ENCODE peak calls at places on chromosomes 2 and 18, in seven cellular contexts. B is GM12878, D is K562, Q is IMR-90, J is HCT116, R is HepG2, I is H1. O is an unnamed sample.

GRCh38 chr18:58400337-58400885 is 228.5 kb downstream of the ALPK2 start:
- DNase-seq in B (no peak), D (no peak), Q (no peak), J (no peak), R (no peak), I (no peak), O (no peak)

GRCh38 chr2:65300134-65300771 is 72.6 kb downstream of the ACTR2 start:
- DNase-seq in B (no peak), D (no peak), Q (peak), J (no peak), R (no peak), I (no peak), O (no peak)

GRCh38 chr2:521853-522530 is 155.2 kb downstream of the TMEM18 start:
- DNase-seq in B (no peak), D (no peak), Q (no peak), J (no peak), R (no peak), I (no peak), O (no peak)

GRCh38 chr2:168188011-168188410 is 59.4 kb downstream of the STK39 start:
- DNase-seq in B (no peak), D (no peak), Q (no peak), J (no peak), R (no peak), I (no peak), O (no peak)

GRCh38 chr2:181253438-181253837 is 203.7 kb upstream of the ITGA4 start:
- DNase-seq in B (no peak), D (no peak), Q (no peak), J (no peak), R (no peak), I (no peak), O (no peak)

GRCh38 chr18:7987284-7987976 is 420.3 kb downstream of the PTPRM start:
- DNase-seq in B (no peak), D (no peak), Q (peak), J (no peak), R (no peak), I (no peak), O (peak)

GRCh38 chr2:222982010-222982908 is 69.7 kb upstream of the KCNE4 start:
- DNase-seq in B (no peak), D (peak), Q (peak), J (peak), R (peak), I (no peak), O (peak)

GRCh38 chr2:191486584-191487320 is 191.2 kb upstream of the NABP1 start:
- DNase-seq in B (no peak), D (no peak), Q (peak), J (peak), R (no peak), I (no peak), O (no peak)

GRCh38 chr2:190802810-190803209 is 77.8 kb upstream of the GLS start:
- DNase-seq in B (no peak), D (no peak), Q (no peak), J (no peak), R (no peak), I (no peak), O (no peak)

GRCh38 chr2:210663574-210663973 is 107.2 kb downstream of the CPS1 start:
- DNase-seq in B (no peak), D (peak), Q (peak), J (no peak), R (peak), I (no peak), O (peak)

GRCh38 chr18:79884963-79885728 is 66.3 kb downstream of the SLC66A2 start:
- DNase-seq in B (no peak), D (no peak), Q (no peak), J (no peak), R (no peak), I (no peak), O (no peak)

GRCh38 chr2:186695081-186695756 is 1.4 kb downstream of the FAM171B start:
- DNase-seq in B (no peak), D (no peak), Q (peak), J (no peak), R (no peak), I (no peak), O (peak)

GRCh38 chr18:35077937-35078336 is 36.7 kb downstream of the MAPRE2 start:
- DNase-seq in B (no peak), D (no peak), Q (peak), J (no peak), R (no peak), I (no peak), O (peak)

GRCh38 chr2:133602538-133602937 is 34.3 kb upstream of the NCKAP5 start:
- DNase-seq in B (no peak), D (no peak), Q (no peak), J (no peak), R (no peak), I (no peak), O (no peak)

GRCh38 chr2:64548795-64549194 is 24.7 kb downstream of the AFTPH start:
- DNase-seq in B (no peak), D (no peak), Q (no peak), J (no peak), R (no peak), I (no peak), O (peak)

GRCh38 chr2:65053199-65053598 is 3.0 kb upstream of the CEP68 start:
- DNase-seq in B (peak), D (no peak), Q (no peak), J (no peak), R (no peak), I (no peak), O (no peak)

GRCh38 chr2:25491966-25492532 is 150.3 kb upstream of the DNMT3A start:
- DNase-seq in B (no peak), D (no peak), Q (peak), J (no peak), R (peak), I (no peak), O (peak)

GRCh38 chr2:184598313-184599053 is at the start of gene ZNF804A:
- DNase-seq in B (peak), D (peak), Q (peak), J (no peak), R (no peak), I (no peak), O (peak)

GRCh38 chr2:184599054-184599874 is 935 bp downstream of the ZNF804A start:
- DNase-seq in B (no peak), D (no peak), Q (peak), J (peak), R (no peak), I (no peak), O (peak)

GRCh38 chr2:184596819-184597411 is 1.4 kb upstream of the ZNF804A start:
- DNase-seq in B (no peak), D (no peak), Q (peak), J (peak), R (peak), I (no peak), O (peak)

GRCh38 chr2:184597996-184598312 is 375 bp upstream of the ZNF804A start:
- DNase-seq in B (no peak), D (no peak), Q (peak), J (no peak), R (no peak), I (no peak), O (no peak)

GRCh38 chr2:184597571-184597980 is 753 bp upstream of the ZNF804A start:
- DNase-seq in B (no peak), D (no peak), Q (peak), J (peak), R (no peak), I (peak), O (peak)
- H2AFZ ChIP-seq in B (peak), D (no peak), Q (peak), J (no peak), R (no peak), I (peak), O (peak)

GRCh38 chr2:27118525-27119329 is at the start of gene CGREF1:
- DNase-seq in B (no peak), D (no peak), Q (no peak), J (no peak), R (no peak), I (no peak), O (peak)

GRCh38 chr2:27123302-27124150 is at the start of gene ABHD1:
- DNase-seq in B (no peak), D (peak), Q (no peak), J (no peak), R (peak), I (no peak), O (peak)

GRCh38 chr2:27122791-27123190 is 824 bp upstream of the ABHD1 start:
- DNase-seq in B (no peak), D (no peak), Q (no peak), J (no peak), R (no peak), I (no peak), O (no peak)

GRCh38 chr2:27115485-27115884 is 3.4 kb downstream of the CGREF1 start:
- DNase-seq in B (no peak), D (no peak), Q (peak), J (no peak), R (no peak), I (no peak), O (no peak)

DNA sequence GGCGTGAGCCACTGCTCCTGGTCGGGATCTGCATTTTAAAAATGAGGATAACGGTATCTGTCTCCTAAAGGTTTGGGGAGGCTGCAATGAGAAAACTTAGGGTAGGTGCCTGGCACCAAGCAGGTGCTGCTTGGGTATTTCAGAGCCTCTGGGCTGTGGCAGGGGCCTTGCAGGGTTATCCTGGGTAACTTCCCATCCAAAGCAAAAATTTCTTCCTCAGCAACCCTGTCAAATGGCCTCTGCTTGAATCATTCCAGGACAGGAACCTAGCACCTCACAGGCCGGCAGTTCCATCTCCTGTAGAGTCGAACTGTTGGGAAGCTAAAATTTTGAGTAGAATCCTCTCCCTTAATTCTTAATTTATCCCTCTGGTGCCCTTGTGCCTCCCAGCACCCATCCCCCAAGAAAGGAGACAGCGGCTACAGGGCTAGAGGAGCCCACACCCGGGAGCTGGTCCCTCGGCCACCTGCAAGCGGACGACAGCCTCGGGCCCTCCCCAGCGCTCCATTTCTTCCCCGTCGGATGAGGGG is 868 bp downstream of the CGREF1 start:
- DNase-seq in B (no peak), D (no peak), Q (no peak), J (no peak), R (no peak), I (no peak), O (no peak)
- H3K9ac ChIP-seq in B (no peak), D (no peak), Q (no peak), J (peak), R (peak), I (no peak), O (no peak)

GRCh38 chr18:28176933-28177827 is at the start of gene CDH2:
- DNase-seq in B (no peak), D (no peak), Q (peak), J (no peak), R (peak), I (peak), O (peak)

GRCh38 chr18:28175930-28176673 is 828 bp downstream of the CDH2 start:
- DNase-seq in B (no peak), D (no peak), Q (peak), J (no peak), R (no peak), I (no peak), O (peak)

GRCh38 chr18:28178720-28179119 is 1.8 kb upstream of the CDH2 start:
- DNase-seq in B (no peak), D (no peak), Q (peak), J (no peak), R (no peak), I (no peak), O (peak)

GRCh38 chr18:28176674-28176932 is 327 bp downstream of the CDH2 start:
- DNase-seq in B (no peak), D (no peak), Q (no peak), J (no peak), R (no peak), I (no peak), O (no peak)

DNA sequence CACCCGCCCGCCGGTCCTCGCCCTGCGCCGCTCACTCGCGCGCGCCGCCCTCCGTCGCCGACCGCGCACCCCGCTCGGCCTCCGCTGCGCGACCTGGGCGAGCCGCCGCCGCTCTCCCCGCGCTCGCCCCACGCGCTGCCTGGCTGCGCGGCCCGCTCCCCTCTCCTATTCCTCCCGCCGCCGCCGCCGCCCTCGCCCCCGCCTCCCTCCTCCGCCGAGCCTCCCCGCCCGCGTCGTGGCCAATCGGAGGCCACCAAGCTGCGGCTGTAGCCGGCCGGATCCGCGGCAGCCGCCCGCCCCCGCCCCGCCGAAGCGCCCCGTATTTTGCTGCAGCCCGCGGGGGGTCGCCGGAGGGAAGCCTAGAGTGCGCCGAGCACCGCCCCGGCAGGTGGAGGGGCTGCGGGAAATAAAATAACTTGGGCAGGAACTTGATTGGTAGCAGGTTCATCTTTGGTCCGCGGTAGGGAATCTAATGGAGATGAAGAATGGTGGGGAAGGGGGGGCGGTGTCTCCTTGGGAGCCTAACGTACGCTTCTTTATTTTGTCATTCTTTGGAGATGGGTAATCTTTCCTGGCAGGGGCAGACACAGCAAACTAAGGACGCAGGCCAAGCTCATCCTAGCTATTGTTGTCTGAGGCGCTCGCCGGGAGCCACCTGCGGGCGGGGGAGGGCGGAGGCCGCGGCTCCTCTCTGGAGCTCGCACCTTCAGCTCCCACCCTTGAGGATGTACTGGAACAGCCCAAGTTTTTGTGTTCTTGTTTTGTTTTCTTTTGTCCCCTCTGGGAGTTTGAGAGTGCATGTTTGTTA is 1.1 kb upstream of the CDH2 start:
- DNase-seq in B (no peak), D (no peak), Q (peak), J (no peak), R (peak), I (no peak), O (peak)
- TF ChIP-seq POLR2A in B (no peak), D (no peak), Q (no peak), J (no peak), R (no peak), I (no peak), O (no peak)

GRCh38 chr2:12316464-12316863 is 400.3 kb upstream of the TRIB2 start:
- DNase-seq in B (no peak), D (no peak), Q (no peak), J (no peak), R (no peak), I (no peak), O (no peak)

GRCh38 chr2:12314119-12314735 is 402.5 kb upstream of the TRIB2 start:
- DNase-seq in B (no peak), D (no peak), Q (no peak), J (no peak), R (no peak), I (no peak), O (no peak)

GRCh38 chr2:12310399-12310798 is 406.3 kb upstream of the TRIB2 start:
- DNase-seq in B (no peak), D (no peak), Q (no peak), J (no peak), R (no peak), I (no peak), O (no peak)

GRCh38 chr2:12315224-12315623 is 401.5 kb upstream of the TRIB2 start:
- DNase-seq in B (no peak), D (peak), Q (no peak), J (no peak), R (no peak), I (no peak), O (no peak)

DNA sequence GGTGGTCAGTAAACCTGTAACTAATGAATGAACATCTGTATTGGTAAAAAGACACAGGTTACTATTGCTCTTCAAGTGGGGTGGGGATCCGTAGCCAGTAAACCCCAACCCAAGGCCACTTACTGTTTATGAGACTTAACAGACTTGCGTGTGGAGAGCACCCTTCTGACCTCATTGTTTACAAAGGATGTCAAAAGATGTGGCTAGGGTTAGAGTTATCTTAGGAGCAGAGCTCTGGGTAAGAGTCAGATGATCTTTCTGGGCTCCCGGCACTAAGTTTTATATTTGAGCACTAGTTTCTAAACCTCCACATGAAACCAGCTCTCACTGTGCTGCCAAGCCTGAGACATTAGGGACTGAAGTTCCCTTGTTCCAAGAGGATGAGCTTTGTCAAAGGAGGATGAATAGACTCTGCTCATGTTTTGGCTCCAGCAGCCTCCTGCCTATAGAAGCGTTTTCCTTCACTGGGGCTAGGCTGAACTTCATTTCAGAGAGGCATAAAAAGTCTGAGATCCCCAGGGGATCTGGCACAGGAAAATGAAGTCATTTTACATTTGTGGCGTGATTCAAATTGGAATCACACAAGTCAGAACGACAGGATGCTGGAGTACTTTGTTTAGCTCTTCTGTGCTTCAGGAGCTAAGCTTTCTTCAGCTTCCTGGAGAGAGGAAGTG is 403.2 kb upstream of the TRIB2 start:
- DNase-seq in B (no peak), D (no peak), Q (no peak), J (no peak), R (no peak), I (no peak), O (no peak)
- H2AFZ ChIP-seq in B (no peak), D (no peak), Q (no peak), J (no peak), R (no peak), I (peak), O (peak)